ENCODE peak calls at places on chromosome 20, in six cellular contexts. One of them, this sample, is unnamed.

GRCh38 chr20:34629342-34629741 is 47.5 kb downstream of the PIGU start:
- DNase-seq in MM.1S: no peak
- DNase-seq in progenitor cell of endocrine pancreas: no peak
- DNase-seq in Peyer's patch: no peak
- DNase-seq in tibial nerve: no peak
- DNase-seq in AG09309: no peak
- DNase-seq in this sample: no peak

GRCh38 chr20:45611054-45611453 is 18.5 kb upstream of the WFDC10A start:
- DNase-seq in MM.1S: no peak
- DNase-seq in progenitor cell of endocrine pancreas: no peak
- DNase-seq in Peyer's patch: no peak
- DNase-seq in tibial nerve: no peak
- DNase-seq in AG09309: peak
- DNase-seq in this sample: no peak

GRCh38 chr20:23228912-23229311 is 121.7 kb upstream of the NXT1 start:
- DNase-seq in MM.1S: no peak
- DNase-seq in progenitor cell of endocrine pancreas: no peak
- DNase-seq in Peyer's patch: no peak
- DNase-seq in tibial nerve: peak
- DNase-seq in AG09309: peak
- DNase-seq in this sample: no peak

GRCh38 chr20:47677314-47678129 is 107.8 kb downstream of the SULF2 start:
- DNase-seq in MM.1S: peak
- DNase-seq in progenitor cell of endocrine pancreas: peak
- DNase-seq in Peyer's patch: peak
- DNase-seq in tibial nerve: no peak
- DNase-seq in AG09309: no peak
- DNase-seq in this sample: peak

GRCh38 chr20:25065625-25066338 is 7.8 kb upstream of the ACSS1 start:
- DNase-seq in MM.1S: peak
- DNase-seq in progenitor cell of endocrine pancreas: no peak
- DNase-seq in Peyer's patch: peak
- DNase-seq in tibial nerve: peak
- DNase-seq in AG09309: no peak
- DNase-seq in this sample: peak

GRCh38 chr20:18628330-18628941 is 40.6 kb downstream of the DTD1 start:
- DNase-seq in MM.1S: no peak
- DNase-seq in progenitor cell of endocrine pancreas: no peak
- DNase-seq in Peyer's patch: peak
- DNase-seq in tibial nerve: no peak
- DNase-seq in AG09309: no peak
- DNase-seq in this sample: no peak

GRCh38 chr20:52219441-52219840 is 27.9 kb upstream of the ZFP64 start:
- DNase-seq in MM.1S: peak
- DNase-seq in progenitor cell of endocrine pancreas: no peak
- DNase-seq in Peyer's patch: no peak
- DNase-seq in tibial nerve: no peak
- DNase-seq in AG09309: no peak
- DNase-seq in this sample: no peak

GRCh38 chr20:46694484-46694883 is 5.2 kb upstream of the TP53RK start:
- DNase-seq in MM.1S: peak
- DNase-seq in progenitor cell of endocrine pancreas: no peak
- DNase-seq in Peyer's patch: no peak
- DNase-seq in tibial nerve: peak
- DNase-seq in AG09309: no peak
- DNase-seq in this sample: no peak

GRCh38 chr20:47515843-47516242 is 14.2 kb downstream of the NCOA3 start:
- DNase-seq in MM.1S: no peak
- DNase-seq in progenitor cell of endocrine pancreas: no peak
- DNase-seq in Peyer's patch: no peak
- DNase-seq in tibial nerve: no peak
- DNase-seq in AG09309: no peak
- DNase-seq in this sample: no peak

GRCh38 chr20:10637563-10637962 is 36.2 kb downstream of the JAG1 start:
- DNase-seq in MM.1S: no peak
- DNase-seq in progenitor cell of endocrine pancreas: no peak
- DNase-seq in Peyer's patch: no peak
- DNase-seq in tibial nerve: no peak
- DNase-seq in AG09309: no peak
- DNase-seq in this sample: no peak

GRCh38 chr20:46117704-46118467 is at the start of gene CD40:
- DNase-seq in MM.1S: peak
- DNase-seq in progenitor cell of endocrine pancreas: peak
- DNase-seq in Peyer's patch: peak
- DNase-seq in tibial nerve: peak
- DNase-seq in AG09309: no peak
- DNase-seq in this sample: peak

GRCh38 chr20:48259456-48259855 is 474.2 kb upstream of the SULF2 start:
- DNase-seq in MM.1S: no peak
- DNase-seq in progenitor cell of endocrine pancreas: no peak
- DNase-seq in Peyer's patch: no peak
- DNase-seq in tibial nerve: no peak
- DNase-seq in AG09309: no peak
- DNase-seq in this sample: no peak

GRCh38 chr20:17403496-17403895 is 127.7 kb downstream of the BFSP1 start:
- DNase-seq in MM.1S: no peak
- DNase-seq in progenitor cell of endocrine pancreas: no peak
- DNase-seq in Peyer's patch: no peak
- DNase-seq in tibial nerve: no peak
- DNase-seq in AG09309: no peak
- DNase-seq in this sample: no peak

GRCh38 chr20:37823276-37823980 is 79.5 kb upstream of the VSTM2L start:
- DNase-seq in MM.1S: no peak
- DNase-seq in progenitor cell of endocrine pancreas: no peak
- DNase-seq in Peyer's patch: no peak
- DNase-seq in tibial nerve: no peak
- DNase-seq in AG09309: no peak
- DNase-seq in this sample: no peak

GRCh38 chr20:35120012-35120701 is 27.0 kb downstream of the EDEM2 start:
- DNase-seq in MM.1S: no peak
- DNase-seq in progenitor cell of endocrine pancreas: no peak
- DNase-seq in Peyer's patch: no peak
- DNase-seq in tibial nerve: no peak
- DNase-seq in AG09309: peak
- DNase-seq in this sample: no peak

GRCh38 chr20:61584851-61585250 is 332.8 kb downstream of the CDH4 start:
- DNase-seq in MM.1S: no peak
- DNase-seq in progenitor cell of endocrine pancreas: no peak
- DNase-seq in Peyer's patch: no peak
- DNase-seq in tibial nerve: no peak
- DNase-seq in AG09309: no peak
- DNase-seq in this sample: no peak

GRCh38 chr20:46139908-46140482 is 21.9 kb downstream of the CD40 start:
- DNase-seq in MM.1S: no peak
- DNase-seq in progenitor cell of endocrine pancreas: no peak
- DNase-seq in Peyer's patch: no peak
- DNase-seq in tibial nerve: no peak
- DNase-seq in AG09309: no peak
- DNase-seq in this sample: no peak

GRCh38 chr20:23178806-23179205 is 92.7 kb upstream of the CD93 start:
- DNase-seq in MM.1S: no peak
- DNase-seq in progenitor cell of endocrine pancreas: no peak
- DNase-seq in Peyer's patch: no peak
- DNase-seq in tibial nerve: no peak
- DNase-seq in AG09309: no peak
- DNase-seq in this sample: no peak

GRCh38 chr20:48012401-48012974 is 227.2 kb upstream of the SULF2 start:
- DNase-seq in MM.1S: no peak
- DNase-seq in progenitor cell of endocrine pancreas: no peak
- DNase-seq in Peyer's patch: no peak
- DNase-seq in tibial nerve: no peak
- DNase-seq in AG09309: peak
- DNase-seq in this sample: no peak

GRCh38 chr20:52476074-52476751 is 284.6 kb upstream of the ZFP64 start:
- DNase-seq in MM.1S: no peak
- DNase-seq in progenitor cell of endocrine pancreas: no peak
- DNase-seq in Peyer's patch: no peak
- DNase-seq in tibial nerve: no peak
- DNase-seq in AG09309: no peak
- DNase-seq in this sample: no peak

GRCh38 chr20:24452498-24453133 is 16.8 kb upstream of the SYNDIG1 start:
- DNase-seq in MM.1S: no peak
- DNase-seq in progenitor cell of endocrine pancreas: no peak
- DNase-seq in Peyer's patch: no peak
- DNase-seq in tibial nerve: no peak
- DNase-seq in AG09309: no peak
- DNase-seq in this sample: no peak

GRCh38 chr20:25252686-25253421 is 5.0 kb downstream of the PYGB start:
- DNase-seq in MM.1S: no peak
- DNase-seq in progenitor cell of endocrine pancreas: no peak
- DNase-seq in Peyer's patch: no peak
- DNase-seq in tibial nerve: no peak
- DNase-seq in AG09309: no peak
- DNase-seq in this sample: no peak

GRCh38 chr20:9613871-9614270 is 99.5 kb downstream of the LAMP5 start:
- DNase-seq in MM.1S: no peak
- DNase-seq in progenitor cell of endocrine pancreas: no peak
- DNase-seq in Peyer's patch: no peak
- DNase-seq in tibial nerve: no peak
- DNase-seq in AG09309: no peak
- DNase-seq in this sample: no peak

GRCh38 chr20:17872434-17872833 is 96.2 kb downstream of the SNX5 start:
- DNase-seq in MM.1S: no peak
- DNase-seq in progenitor cell of endocrine pancreas: no peak
- DNase-seq in Peyer's patch: no peak
- DNase-seq in tibial nerve: no peak
- DNase-seq in AG09309: no peak
- DNase-seq in this sample: no peak

GRCh38 chr20:38406476-38406875 is 28.7 kb downstream of the SNHG17 start:
- DNase-seq in MM.1S: no peak
- DNase-seq in progenitor cell of endocrine pancreas: no peak
- DNase-seq in Peyer's patch: no peak
- DNase-seq in tibial nerve: no peak
- DNase-seq in AG09309: no peak
- DNase-seq in this sample: no peak

GRCh38 chr20:18543932-18544331 is 23.3 kb upstream of the SMIM26 start:
- DNase-seq in MM.1S: no peak
- DNase-seq in progenitor cell of endocrine pancreas: no peak
- DNase-seq in Peyer's patch: peak
- DNase-seq in tibial nerve: no peak
- DNase-seq in AG09309: no peak
- DNase-seq in this sample: no peak

GRCh38 chr20:62704341-62704948 is 4.2 kb upstream of the NTSR1 start:
- DNase-seq in MM.1S: no peak
- DNase-seq in progenitor cell of endocrine pancreas: no peak
- DNase-seq in Peyer's patch: peak
- DNase-seq in tibial nerve: peak
- DNase-seq in AG09309: peak
- DNase-seq in this sample: no peak
- TF ChIP-seq CTCF in MM.1S: no peak
- TF ChIP-seq CTCF in progenitor cell of endocrine pancreas: no peak
- TF ChIP-seq CTCF in Peyer's patch: no peak
- TF ChIP-seq CTCF in tibial nerve: no peak
- TF ChIP-seq CTCF in AG09309: peak
- TF ChIP-seq CTCF in this sample: no peak

DNA sequence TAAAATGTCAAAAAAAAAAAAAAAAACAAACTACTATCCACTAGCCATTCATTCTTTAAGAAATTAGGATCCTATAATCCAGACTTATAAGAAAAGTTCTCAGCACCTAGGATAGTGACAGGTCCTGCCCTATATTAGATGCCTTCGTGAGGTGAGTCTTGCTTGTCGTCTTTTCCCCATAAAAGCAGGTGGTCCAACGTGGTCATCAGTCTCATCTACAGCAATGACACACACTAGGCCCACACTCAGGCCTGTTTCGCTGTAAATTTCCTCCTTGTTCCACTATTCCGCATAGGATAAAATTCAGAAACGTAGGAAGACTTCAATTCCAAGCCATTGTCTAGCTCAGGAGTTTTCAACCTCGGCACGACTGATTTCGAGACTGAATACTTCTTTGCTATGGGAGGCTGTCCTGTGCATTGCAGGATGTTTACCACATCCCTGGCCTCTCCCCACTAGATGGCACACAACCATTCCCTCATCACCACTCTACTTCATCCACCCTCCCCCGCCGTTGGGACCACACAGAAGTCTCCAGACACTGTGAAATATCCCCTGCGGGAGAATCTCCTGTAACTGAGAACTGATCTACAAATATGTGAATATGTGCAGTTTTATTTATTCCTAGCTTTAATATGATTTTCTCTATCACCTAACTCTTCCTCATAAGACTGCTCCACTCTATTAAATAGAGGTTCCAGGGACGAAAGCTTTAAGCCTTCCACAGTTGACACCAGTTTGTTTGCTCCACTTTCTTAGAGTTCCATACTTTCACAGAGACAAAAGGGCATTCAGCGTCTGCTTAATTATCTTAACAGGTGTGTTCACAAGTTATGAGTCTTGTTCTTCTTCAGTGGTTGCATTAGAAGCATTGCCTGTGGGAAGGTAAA is 346.3 kb downstream of the BMP2 start:
- DNase-seq in MM.1S: peak
- DNase-seq in progenitor cell of endocrine pancreas: no peak
- DNase-seq in Peyer's patch: no peak
- DNase-seq in tibial nerve: peak
- DNase-seq in AG09309: no peak
- DNase-seq in this sample: no peak
- TF ChIP-seq CTCF in MM.1S: peak
- TF ChIP-seq CTCF in progenitor cell of endocrine pancreas: peak
- TF ChIP-seq CTCF in Peyer's patch: no peak
- TF ChIP-seq CTCF in tibial nerve: peak
- TF ChIP-seq CTCF in AG09309: peak
- TF ChIP-seq CTCF in this sample: no peak

DNA sequence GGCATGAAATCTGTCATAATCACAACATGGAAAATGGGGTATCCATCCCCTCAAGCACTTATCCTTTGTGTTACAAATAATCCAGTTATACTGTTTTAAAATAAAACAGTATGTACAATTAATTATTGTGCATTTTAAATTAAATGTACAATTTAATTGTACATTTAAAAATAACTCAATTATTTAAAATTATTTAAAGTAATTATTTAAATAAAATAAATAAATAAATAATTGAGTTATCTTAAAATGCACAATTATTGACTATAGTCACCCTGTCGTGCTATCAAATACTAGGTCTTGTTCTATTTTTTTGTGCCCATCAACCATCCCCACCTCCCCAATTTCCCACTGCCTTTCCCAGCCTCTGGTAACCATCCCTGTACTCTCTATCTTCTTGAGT is 66.9 kb upstream of the KCNG1 start:
- DNase-seq in MM.1S: no peak
- DNase-seq in progenitor cell of endocrine pancreas: no peak
- DNase-seq in Peyer's patch: no peak
- DNase-seq in tibial nerve: no peak
- DNase-seq in AG09309: no peak
- DNase-seq in this sample: no peak
- TF ChIP-seq CTCF in MM.1S: no peak
- TF ChIP-seq CTCF in progenitor cell of endocrine pancreas: no peak
- TF ChIP-seq CTCF in Peyer's patch: no peak
- TF ChIP-seq CTCF in tibial nerve: no peak
- TF ChIP-seq CTCF in AG09309: no peak
- TF ChIP-seq CTCF in this sample: no peak

DNA sequence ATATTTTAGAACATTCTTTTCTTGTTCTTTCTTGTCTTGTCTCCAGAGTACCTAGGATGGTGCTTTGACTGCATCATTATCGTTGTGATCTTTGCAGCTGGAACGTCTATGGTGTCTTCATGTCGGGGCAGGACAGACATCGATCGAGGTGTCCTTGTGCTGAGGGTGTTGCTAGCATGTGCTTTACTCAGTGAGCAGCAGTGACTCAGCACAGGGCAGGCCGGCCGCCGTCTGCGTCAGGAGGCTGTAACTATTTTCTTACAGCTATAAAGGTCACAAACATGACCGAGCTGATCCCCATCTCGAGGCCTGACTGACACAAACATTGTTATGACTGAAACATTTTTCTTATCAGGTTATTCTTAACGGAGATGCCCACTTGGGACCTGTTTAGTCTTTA is 14.9 kb upstream of the CTCFL start:
- DNase-seq in MM.1S: no peak
- DNase-seq in progenitor cell of endocrine pancreas: no peak
- DNase-seq in Peyer's patch: no peak
- DNase-seq in tibial nerve: no peak
- DNase-seq in AG09309: no peak
- DNase-seq in this sample: no peak
- TF ChIP-seq CTCF in MM.1S: no peak
- TF ChIP-seq CTCF in progenitor cell of endocrine pancreas: no peak
- TF ChIP-seq CTCF in Peyer's patch: no peak
- TF ChIP-seq CTCF in tibial nerve: no peak
- TF ChIP-seq CTCF in AG09309: no peak
- TF ChIP-seq CTCF in this sample: no peak

This sample was measured in GM10248.